ENCODE peak calls at places on chromosomes 4 and X, in seven cellular contexts. Y, M, A, Z, K, J and P are unnamed samples. For H3K4me1 and H3K36me3, the result is how much of the 10 kb centered on the place peaks cover.

GRCh38 chr4:131551306-131551705 is 1597.8 kb upstream of the PCDH10 start:
- DNase-seq in A (no peak), J (no peak), M (no peak), K (no peak), Y (no peak), Z (no peak), P (no peak)

GRCh38 chr4:8291036-8291682 is 21.6 kb downstream of the HTRA3 start:
- DNase-seq in M (no peak), J (no peak), A (peak), Z (no peak), K (no peak), Y (peak), P (no peak)

GRCh38 chr4:110480031-110480549 is 4.1 kb downstream of the ENPEP start:
- DNase-seq in Z (no peak), M (no peak), A (no peak), Y (no peak), J (peak), K (no peak), P (peak)

GRCh38 chr4:74996996-74997395 is 64.1 kb downstream of the PARM1 start:
- DNase-seq in Y (no peak), K (no peak), M (no peak), J (no peak), A (no peak), Z (no peak), P (peak)

GRCh38 chrX:37958493-37959211 is 47.7 kb upstream of the SYTL5 start:
- DNase-seq in Y (no peak), K (no peak), J (peak), Z (no peak), M (no peak), A (no peak), P (no peak)

GRCh38 chr4:139761461-139761860 is 95.8 kb downstream of the MGST2 start:
- DNase-seq in Y (no peak), Z (no peak), J (no peak), A (no peak), M (no peak), K (no peak), P (peak)

GRCh38 chrX:77342028-77342427 is 105.2 kb upstream of the FGF16 start:
- DNase-seq in Z (no peak), Y (no peak), K (no peak), J (no peak), A (no peak), M (no peak), P (no peak)

GRCh38 chr4:20624783-20625364 is 75.4 kb upstream of the PACRGL start:
- DNase-seq in M (no peak), Z (no peak), J (peak), A (no peak), Y (no peak), K (no peak), P (peak)

GRCh38 chr4:10384974-10385373 is 72.3 kb downstream of the ZNF518B start:
- DNase-seq in Y (no peak), A (no peak), M (no peak), K (no peak), J (no peak), Z (no peak), P (peak)

GRCh38 chr4:158255727-158256324 is 45.5 kb downstream of the TMEM144 start:
- DNase-seq in Z (no peak), J (peak), M (peak), K (no peak), A (no peak), Y (no peak), P (peak)

GRCh38 chr4:61152433-61152832 is 47.7 kb upstream of the ADGRL3 start:
- DNase-seq in K (no peak), Y (no peak), M (no peak), A (no peak), Z (no peak), J (no peak), P (no peak)

GRCh38 chr4:104123021-104123420 is 371.7 kb downstream of the CXXC4 start:
- DNase-seq in M (no peak), J (no peak), Z (no peak), Y (no peak), K (no peak), A (no peak), P (no peak)

GRCh38 chr4:88737304-88738015 is 39.8 kb upstream of the NAP1L5 start:
- DNase-seq in K (no peak), J (no peak), A (no peak), Z (peak), Y (no peak), M (no peak), P (peak)

GRCh38 chrX:46588263-46588662 is 14.7 kb downstream of the CHST7 start:
- DNase-seq in J (peak), M (no peak), Y (no peak), K (no peak), Z (peak), A (no peak), P (no peak)

GRCh38 chr4:121139533-121140222 is 24.4 kb downstream of the TNIP3 start:
- DNase-seq in A (no peak), Z (no peak), K (no peak), Y (no peak), M (no peak), J (peak), P (no peak)

GRCh38 chrX:103533428-103534216 is 14.3 kb upstream of the RAB40A start:
- DNase-seq in J (peak), Y (peak), M (peak), K (peak), A (peak), Z (peak), P (peak)

GRCh38 chrX:153638041-153638371 is 9.0 kb upstream of the DUSP9 start:
- DNase-seq in A (no peak), M (no peak), Y (no peak), J (no peak), K (no peak), Z (no peak), P (no peak)

GRCh38 chr4:183146478-183146877 is 47.4 kb downstream of the WWC2 start:
- DNase-seq in Y (no peak), A (no peak), K (no peak), Z (no peak), J (no peak), M (no peak), P (no peak)

GRCh38 chr4:48602222-48602621 is 112.2 kb downstream of the ZAR1 start:
- DNase-seq in Z (no peak), M (no peak), A (no peak), K (no peak), Y (no peak), J (no peak), P (peak)

GRCh38 chrX:108362026-108362425 is 76.2 kb downstream of the COL4A6 start:
- DNase-seq in Y (no peak), Z (no peak), M (no peak), J (no peak), K (no peak), A (no peak), P (peak)

GRCh38 chr4:102614801-102615200 is 113.6 kb downstream of the NFKB1 start:
- DNase-seq in Y (no peak), J (no peak), M (no peak), Z (no peak), K (no peak), A (no peak), P (no peak)

GRCh38 chr4:29005838-29006237 is 1714.3 kb upstream of the PCDH7 start:
- DNase-seq in Y (no peak), J (no peak), A (no peak), Z (no peak), K (no peak), M (no peak), P (no peak)

GRCh38 chr4:26214994-26215393 is 105.8 kb upstream of the RBPJ start:
- DNase-seq in M (no peak), A (no peak), J (no peak), Z (no peak), Y (no peak), K (no peak), P (no peak)

GRCh38 chr4:71004281-71004851 is 10.9 kb downstream of the DCK start:
- DNase-seq in A (no peak), K (no peak), J (no peak), Y (no peak), Z (no peak), M (no peak), P (no peak)

GRCh38 chr4:179867300-179867878 is 2375.8 kb upstream of the TENM3 start:
- DNase-seq in K (peak), Y (no peak), J (no peak), M (peak), Z (no peak), A (no peak), P (peak)

GRCh38 chr4:48071171-48071570 is 54.6 kb downstream of the NIPAL1 start:
- DNase-seq in Y (no peak), M (no peak), A (no peak), K (no peak), J (peak), Z (no peak), P (peak)

GRCh38 chr4:176668324-176668723 is 124.4 kb downstream of the VEGFC start:
- DNase-seq in A (no peak), M (no peak), Y (no peak), J (peak), K (no peak), Z (no peak), P (no peak)

GRCh38 chr4:159289682-159290081 is 186.8 kb downstream of the RAPGEF2 start:
- DNase-seq in Y (no peak), A (no peak), J (no peak), K (no peak), M (no peak), Z (no peak), P (no peak)

DNA sequence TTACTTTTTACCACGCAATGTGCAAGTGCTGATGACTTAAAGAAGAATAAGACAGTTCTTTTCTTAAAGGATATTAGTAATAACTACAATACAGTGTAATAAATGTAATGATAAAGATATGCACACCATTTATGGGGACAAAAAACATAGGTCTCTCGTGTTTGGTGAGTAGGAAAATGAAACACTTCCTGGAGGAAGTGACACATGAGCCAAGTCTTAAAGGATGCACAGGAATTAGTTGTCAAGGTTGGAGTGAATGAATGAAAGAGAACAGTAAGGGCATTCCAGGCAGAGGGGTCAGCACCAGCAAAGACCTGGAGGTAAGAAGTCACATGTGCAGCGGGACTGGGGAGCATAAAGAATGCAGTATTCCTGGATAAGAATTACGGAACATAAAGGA is 112.7 kb downstream of the SH3RF1 start:
- DNase-seq in M (no peak), A (no peak), K (no peak), Z (no peak), J (no peak), Y (no peak), P (no peak)
- H3K4me1 ChIP-seq in M (under half), A (under half), K (under half), Z (under half), J (under half), Y (under half), P (under half)

DNA sequence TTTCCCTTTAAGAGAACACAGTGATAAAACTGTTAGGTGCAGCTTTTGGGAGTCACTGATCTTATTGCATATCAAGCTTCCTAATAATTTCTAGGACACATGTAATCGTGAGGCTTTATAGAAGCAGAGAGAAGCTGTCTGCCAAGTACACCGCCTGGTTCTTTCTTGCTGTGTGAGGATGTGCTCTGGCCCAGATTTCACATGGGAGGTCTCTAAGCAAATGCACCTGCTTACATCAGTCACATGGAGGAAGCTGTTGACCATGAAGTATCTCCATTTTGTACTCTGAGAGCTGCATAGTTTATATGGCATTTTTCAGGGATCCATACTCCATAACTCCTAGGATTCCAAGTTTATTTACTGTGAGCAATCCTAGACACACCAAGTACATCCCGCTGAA is 37.1 kb downstream of the RGS12 start:
- DNase-seq in M (no peak), K (no peak), J (no peak), Z (peak), Y (no peak), A (no peak), P (no peak)
- H3K36me3 ChIP-seq in M (under half), K (under half), J (under half), Z (under half), Y (under half), A (under half), P (under half)

DNA sequence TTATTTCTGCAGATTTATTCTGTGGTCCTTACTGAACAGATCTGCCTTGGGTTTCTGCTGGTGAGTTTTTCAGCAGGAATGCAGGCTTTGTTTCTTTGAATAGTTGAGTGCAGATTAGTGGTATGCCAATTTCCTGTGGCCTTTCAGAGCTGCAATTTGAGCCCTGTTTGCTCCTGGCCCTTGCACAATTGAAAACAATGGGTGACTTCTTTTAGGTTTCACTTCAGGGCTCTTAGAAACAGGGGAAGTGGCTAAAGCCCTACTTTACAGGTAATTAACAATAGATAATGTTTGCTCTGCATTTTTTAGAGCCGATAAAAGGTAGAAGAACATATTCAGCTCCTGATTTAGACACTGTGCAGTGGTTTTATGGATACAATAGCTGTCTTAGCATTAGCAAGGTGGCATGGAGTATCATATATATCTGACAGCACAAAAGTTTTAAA is 21.9 kb downstream of the SPRY1 start:
- DNase-seq in Y (no peak), J (peak), A (no peak), Z (peak), M (peak), K (peak), P (peak)
- H3K4me1 ChIP-seq in Y (under half), J (under half), A (under half), Z (under half), M (under half), K (under half), P (under half)

DNA sequence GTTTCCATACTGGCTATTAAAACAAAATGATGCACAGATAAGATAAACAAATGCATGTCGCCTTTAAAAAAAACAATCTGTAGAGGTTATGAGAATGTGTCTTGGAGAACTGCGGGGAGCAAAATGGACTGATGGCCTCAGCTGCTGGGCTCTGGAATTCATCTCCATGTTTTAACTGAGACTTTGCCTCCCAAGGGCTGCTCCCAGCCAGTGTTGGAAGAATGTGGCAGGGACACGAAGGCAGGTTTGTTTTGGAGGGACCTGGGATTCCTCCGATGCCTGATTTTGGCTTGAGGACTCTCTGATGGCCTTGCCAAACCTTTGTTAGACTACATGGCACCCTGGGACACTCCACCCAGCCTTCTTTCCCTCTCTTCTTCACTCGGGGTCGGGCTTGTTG is 83.5 kb upstream of the AP1S2 start:
- DNase-seq in M (no peak), A (no peak), Z (no peak), J (no peak), K (no peak), Y (no peak), P (no peak)
- H3K36me3 ChIP-seq in M (under half), A (under half), Z (under half), J (under half), K (under half), Y (under half), P (under half)

GRCh38 chr4:54001558-54002365 is 62.6 kb downstream of the CHIC2 start:
- DNase-seq in M (peak), K (no peak), Y (no peak), Z (no peak), J (no peak), A (no peak), P (no peak)

GRCh38 chr4:54005475-54005874 is 58.9 kb downstream of the CHIC2 start:
- DNase-seq in A (no peak), M (no peak), J (peak), Z (no peak), Y (no peak), K (no peak), P (peak)

GRCh38 chr4:54006755-54007154 is 57.6 kb downstream of the CHIC2 start:
- DNase-seq in K (no peak), A (no peak), J (no peak), Z (no peak), Y (no peak), M (no peak), P (no peak)

GRCh38 chr4:54004463-54004862 is 59.9 kb downstream of the CHIC2 start:
- DNase-seq in M (no peak), J (no peak), Z (no peak), K (no peak), Y (no peak), A (no peak), P (no peak)
- H3K4me1 ChIP-seq in M (under half), J (under half), Z (under half), K (under half), Y (under half), A (under half), P (under half)

GRCh38 chr4:83089759-83090158 is 24.8 kb downstream of the PLAC8 start:
- DNase-seq in Z (no peak), A (no peak), M (no peak), K (no peak), J (no peak), Y (no peak), P (no peak)
- H3K36me3 ChIP-seq in Z (under half), A (under half), M (under half), K (under half), J (under half), Y (under half), P (under half)

DNA sequence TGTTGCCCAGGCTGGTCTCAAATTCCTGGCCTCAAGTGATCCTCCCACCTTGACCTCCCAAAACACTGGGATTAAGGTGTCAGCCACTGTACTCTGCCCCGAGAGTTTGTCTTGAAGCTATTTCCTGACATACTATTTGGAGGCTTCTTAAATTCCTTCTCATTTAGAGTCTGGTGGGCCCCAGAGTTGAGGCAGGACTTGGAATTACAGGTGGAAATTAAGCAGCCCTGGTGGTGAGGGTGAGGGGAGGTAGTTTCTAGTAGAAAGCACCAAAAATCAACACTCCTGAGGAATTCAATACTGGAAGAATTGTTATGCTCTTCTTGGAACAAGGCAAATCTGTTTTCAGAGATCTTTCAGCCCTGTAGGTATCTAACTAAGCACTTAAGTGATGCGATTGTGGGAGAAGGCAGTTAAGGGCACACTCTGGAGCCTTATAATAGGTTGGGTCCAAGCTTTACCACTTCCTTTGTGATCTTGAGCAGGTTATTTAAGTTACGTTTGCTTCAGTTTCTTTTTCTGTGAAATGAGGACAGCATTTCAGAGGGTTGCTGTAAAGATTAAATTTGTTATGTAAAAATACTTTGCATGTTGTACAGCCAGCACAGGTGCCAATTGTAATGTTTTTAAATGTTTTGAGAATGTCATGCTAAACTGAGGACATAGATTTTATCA is 200.7 kb downstream of the SOWAHB start:
- DNase-seq in Y (no peak), J (no peak), A (no peak), K (no peak), M (no peak), Z (no peak), P (no peak)
- H3K4me1 ChIP-seq in Y (under half), J (under half), A (under half), K (under half), M (under half), Z (under half), P (under half)

DNA sequence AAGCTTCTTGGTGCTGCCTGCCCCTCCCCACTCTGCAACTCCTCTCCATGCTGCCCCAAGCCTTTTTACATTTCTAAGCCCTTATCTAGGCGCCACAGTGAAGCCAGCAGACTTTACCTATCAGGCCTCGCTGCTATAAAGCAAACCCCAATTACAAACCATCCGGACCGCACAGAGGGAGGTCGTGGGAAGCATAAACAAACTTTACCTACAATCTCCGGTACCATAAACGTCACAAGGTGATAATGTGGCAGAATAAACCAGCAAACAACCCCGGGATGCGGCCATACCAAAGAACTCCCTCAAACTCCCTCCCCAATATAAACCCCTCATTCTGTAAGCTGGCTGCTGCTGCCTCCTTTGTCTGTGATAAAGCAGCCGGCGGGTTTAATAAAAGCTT is 54.0 kb upstream of the ZCCHC13 start:
- DNase-seq in M (no peak), Z (no peak), A (no peak), K (no peak), Y (no peak), J (no peak), P (no peak)
- H3K36me3 ChIP-seq in M (half or more), Z (under half), A (under half), K (under half), Y (under half), J (under half), P (under half)